ENCODE peak calls at places on chromosomes 2 and 18, in four cellular contexts. One of them, this sample, is unnamed.
A peak's percentile ranks its signal among the peaks of the same experiment; 100 is the strongest.

GRCh38 chr18:52813637-52814416 is 473.8 kb downstream of the DCC start:
- DNase-seq in Peyer's patch: no peak
- DNase-seq in adrenal gland: no peak
- DNase-seq in HepG2: no peak
- DNase-seq in this sample: no peak

GRCh38 chr2:54239427-54239826 is 16.6 kb downstream of the TSPYL6 start:
- DNase-seq in Peyer's patch: no peak
- DNase-seq in HepG2: no peak
- DNase-seq in adrenal gland: no peak
- DNase-seq in this sample: no peak

GRCh38 chr18:51647942-51648341 is 450.5 kb upstream of the MEX3C start:
- DNase-seq in HepG2: no peak
- DNase-seq in adrenal gland: no peak
- DNase-seq in Peyer's patch: no peak
- DNase-seq in this sample: no peak

GRCh38 chr18:58723810-58724602 is 52.7 kb downstream of the MALT1 start:
- DNase-seq in Peyer's patch: no peak
- DNase-seq in HepG2: no peak
- DNase-seq in adrenal gland: no peak
- DNase-seq in this sample: no peak

GRCh38 chr2:230737791-230738226 is 25.2 kb downstream of the CAB39 start:
- DNase-seq in adrenal gland: no peak
- DNase-seq in HepG2: no peak
- DNase-seq in Peyer's patch: no peak
- DNase-seq in this sample: no peak

GRCh38 chr2:95278051-95278471 is 3.8 kb downstream of the PROM2 start:
- DNase-seq in adrenal gland: no peak
- DNase-seq in Peyer's patch: no peak
- DNase-seq in HepG2: no peak
- DNase-seq in this sample: peak; percentile 92

GRCh38 chr2:31327505-31327904 is 87.0 kb downstream of the XDH start:
- DNase-seq in HepG2: no peak
- DNase-seq in adrenal gland: no peak
- DNase-seq in Peyer's patch: no peak
- DNase-seq in this sample: no peak

GRCh38 chr18:45320724-45321123 is 294.6 kb upstream of the SLC14A2 start:
- DNase-seq in Peyer's patch: no peak
- DNase-seq in adrenal gland: no peak
- DNase-seq in HepG2: no peak
- DNase-seq in this sample: no peak

GRCh38 chr2:88398122-88398655 is 54.3 kb downstream of the FOXI3 start:
- DNase-seq in adrenal gland: no peak
- DNase-seq in HepG2: no peak
- DNase-seq in Peyer's patch: no peak
- DNase-seq in this sample: no peak

GRCh38 chr2:168090366-168091019 is 156.9 kb downstream of the STK39 start:
- DNase-seq in adrenal gland: no peak
- DNase-seq in Peyer's patch: no peak
- DNase-seq in HepG2: no peak
- DNase-seq in this sample: no peak

GRCh38 chr2:72942881-72943418 is 25.6 kb downstream of the EMX1 start:
- DNase-seq in HepG2: no peak
- DNase-seq in adrenal gland: no peak
- DNase-seq in Peyer's patch: no peak
- DNase-seq in this sample: no peak

GRCh38 chr2:6148887-6149286 is 456.7 kb downstream of the SOX11 start:
- DNase-seq in HepG2: no peak
- DNase-seq in adrenal gland: no peak
- DNase-seq in Peyer's patch: no peak
- DNase-seq in this sample: no peak

GRCh38 chr2:228767196-228767595 is 503.9 kb downstream of the PID1 start:
- DNase-seq in HepG2: no peak
- DNase-seq in Peyer's patch: no peak
- DNase-seq in adrenal gland: no peak
- DNase-seq in this sample: no peak

GRCh38 chr2:134411279-134411827 is 157.5 kb downstream of the MGAT5 start:
- DNase-seq in Peyer's patch: no peak
- DNase-seq in adrenal gland: no peak
- DNase-seq in HepG2: no peak
- DNase-seq in this sample: no peak

GRCh38 chr18:28193177-28193778 is 16.3 kb upstream of the CDH2 start:
- DNase-seq in HepG2: peak; percentile 18
- DNase-seq in Peyer's patch: no peak
- DNase-seq in adrenal gland: no peak
- DNase-seq in this sample: no peak

GRCh38 chr18:56869189-56869777 is 218.1 kb downstream of the WDR7 start:
- DNase-seq in Peyer's patch: no peak
- DNase-seq in adrenal gland: no peak
- DNase-seq in HepG2: peak; percentile 32
- DNase-seq in this sample: no peak

GRCh38 chr18:68494802-68495560 is 219.9 kb downstream of the TMX3 start:
- DNase-seq in Peyer's patch: no peak
- DNase-seq in adrenal gland: peak; percentile 13
- DNase-seq in HepG2: no peak
- DNase-seq in this sample: no peak

GRCh38 chr2:221203846-221204245 is 368.3 kb downstream of the EPHA4 start:
- DNase-seq in HepG2: no peak
- DNase-seq in adrenal gland: no peak
- DNase-seq in Peyer's patch: no peak
- DNase-seq in this sample: no peak

GRCh38 chr2:12397861-12398260 is 318.9 kb upstream of the TRIB2 start:
- DNase-seq in Peyer's patch: no peak
- DNase-seq in HepG2: no peak
- DNase-seq in adrenal gland: no peak
- DNase-seq in this sample: no peak

GRCh38 chr2:58131191-58132011 is 84.8 kb downstream of the VRK2 start:
- DNase-seq in Peyer's patch: no peak
- DNase-seq in adrenal gland: peak; percentile 44
- DNase-seq in HepG2: peak; percentile 15
- DNase-seq in this sample: no peak

GRCh38 chr2:150060341-150060740 is 427.1 kb downstream of the RND3 start:
- DNase-seq in HepG2: no peak
- DNase-seq in Peyer's patch: no peak
- DNase-seq in adrenal gland: no peak
- DNase-seq in this sample: no peak

GRCh38 chr2:188940171-188940570 is 34.0 kb upstream of the COL3A1 start:
- DNase-seq in adrenal gland: no peak
- DNase-seq in Peyer's patch: no peak
- DNase-seq in HepG2: no peak
- DNase-seq in this sample: no peak

GRCh38 chr2:188937228-188938220 is 36.6 kb upstream of the COL3A1 start:
- DNase-seq in adrenal gland: no peak
- DNase-seq in HepG2: no peak
- DNase-seq in Peyer's patch: no peak
- DNase-seq in this sample: no peak
- H3K4me1 ChIP-seq in adrenal gland: no peaks in the 10 kb centered on the region
- H3K4me1 ChIP-seq in HepG2: no peaks in the 10 kb centered on the region
- H3K4me1 ChIP-seq in Peyer's patch: no peaks in the 10 kb centered on the region
- H3K4me1 ChIP-seq in this sample: no peaks in the 10 kb centered on the region

GRCh38 chr2:20169796-20170467 is 55.0 kb downstream of the SDC1 start:
- DNase-seq in adrenal gland: no peak
- DNase-seq in Peyer's patch: peak; percentile 37
- DNase-seq in HepG2: no peak
- DNase-seq in this sample: no peak

GRCh38 chr2:20171445-20171977 is 53.4 kb downstream of the SDC1 start:
- DNase-seq in HepG2: peak; percentile 64
- DNase-seq in Peyer's patch: peak; percentile 13
- DNase-seq in adrenal gland: peak; percentile 5
- DNase-seq in this sample: no peak

GRCh38 chr2:20172273-20173052 is 52.5 kb downstream of the SDC1 start:
- DNase-seq in adrenal gland: no peak
- DNase-seq in HepG2: peak; percentile 80
- DNase-seq in Peyer's patch: peak; percentile 25
- DNase-seq in this sample: no peak

GRCh38 chr2:20168727-20169696 is 55.9 kb downstream of the SDC1 start:
- DNase-seq in adrenal gland: no peak
- DNase-seq in Peyer's patch: peak; percentile 18
- DNase-seq in HepG2: no peak
- DNase-seq in this sample: no peak

GRCh38 chr2:20170646-20171250 is 54.2 kb downstream of the SDC1 start:
- DNase-seq in adrenal gland: no peak
- DNase-seq in HepG2: no peak
- DNase-seq in Peyer's patch: peak; percentile 37
- DNase-seq in this sample: no peak
- TF ChIP-seq CTCF in adrenal gland: no peak
- TF ChIP-seq CTCF in HepG2: no peak
- TF ChIP-seq CTCF in Peyer's patch: no peak
- TF ChIP-seq CTCF in this sample: no peak

DNA sequence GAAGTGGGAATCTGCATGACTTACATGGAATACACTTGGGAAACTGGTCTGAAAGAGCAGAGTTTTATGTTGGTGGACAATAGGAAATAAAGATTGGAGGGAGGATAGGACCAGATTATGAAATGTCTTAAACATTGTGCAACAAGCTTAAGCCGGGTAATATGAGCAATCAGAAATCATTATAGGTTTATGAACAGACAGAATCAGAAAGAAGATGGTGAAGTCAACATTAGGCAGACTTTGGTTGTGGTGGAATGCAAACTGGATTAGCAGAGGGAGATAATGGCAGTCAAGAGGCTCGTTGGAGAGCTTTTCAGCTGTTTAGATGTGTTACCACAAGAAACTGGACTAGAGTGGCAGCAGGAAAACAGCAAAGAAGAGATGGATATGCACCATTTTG is 43.5 kb downstream of the CRIM1 start:
- DNase-seq in adrenal gland: no peak
- DNase-seq in HepG2: no peak
- DNase-seq in Peyer's patch: no peak
- DNase-seq in this sample: no peak
- H3K4me1 ChIP-seq in adrenal gland: no peaks in the 10 kb centered on the region
- H3K4me1 ChIP-seq in HepG2: peaks cover 32% of the 10 kb centered on the region
- H3K4me1 ChIP-seq in Peyer's patch: no peaks in the 10 kb centered on the region
- H3K4me1 ChIP-seq in this sample: peaks cover 58% of the 10 kb centered on the region

GRCh38 chr2:191499050-191499449 is 178.9 kb upstream of the NABP1 start:
- DNase-seq in HepG2: no peak
- DNase-seq in adrenal gland: no peak
- DNase-seq in Peyer's patch: no peak
- DNase-seq in this sample: no peak

GRCh38 chr2:191497822-191498221 is 180.1 kb upstream of the NABP1 start:
- DNase-seq in Peyer's patch: no peak
- DNase-seq in HepG2: no peak
- DNase-seq in adrenal gland: no peak
- DNase-seq in this sample: no peak

GRCh38 chr2:191499874-191500565 is 177.9 kb upstream of the NABP1 start:
- DNase-seq in adrenal gland: no peak
- DNase-seq in HepG2: no peak
- DNase-seq in Peyer's patch: no peak
- DNase-seq in this sample: no peak

GRCh38 chr2:191500566-191501389 is 177.2 kb upstream of the NABP1 start:
- DNase-seq in adrenal gland: no peak
- DNase-seq in HepG2: no peak
- DNase-seq in Peyer's patch: no peak
- DNase-seq in this sample: no peak

DNA sequence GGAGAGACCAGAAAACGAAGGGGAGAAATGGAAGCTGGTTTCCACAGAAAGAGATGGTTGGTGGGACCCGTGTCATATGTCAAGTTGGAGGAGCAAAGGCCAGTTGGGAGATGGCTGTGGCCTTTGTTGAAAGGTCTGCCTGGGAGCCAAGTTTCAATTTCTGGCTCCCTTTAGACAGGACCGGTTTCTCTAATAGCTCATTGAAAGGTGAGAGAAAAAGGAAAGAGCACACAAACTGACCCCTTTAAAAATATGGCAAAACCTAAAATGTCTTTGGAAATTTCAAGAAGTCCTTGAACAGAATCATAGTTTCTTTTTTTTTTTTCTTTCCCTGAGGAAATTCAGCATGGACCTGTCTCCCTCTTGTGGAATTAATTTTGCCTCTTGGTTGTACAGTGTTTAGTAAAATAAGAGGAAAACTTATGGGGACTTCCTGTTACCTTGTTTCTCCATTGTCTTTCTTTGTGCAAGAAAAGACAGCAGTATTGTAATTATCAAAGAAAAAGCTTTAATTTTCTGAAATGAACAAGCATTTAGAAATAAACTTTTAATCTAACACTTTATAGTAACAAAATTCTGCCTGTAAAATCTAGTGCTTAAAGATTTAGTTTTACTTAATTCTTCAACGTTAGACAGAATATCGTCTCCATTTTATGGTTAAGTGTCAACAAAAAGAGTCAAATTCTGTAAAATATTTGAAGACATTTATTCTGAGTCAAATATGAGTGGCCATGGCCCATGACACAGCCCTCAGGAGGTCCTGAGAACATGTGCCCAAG is 176.4 kb upstream of the NABP1 start:
- DNase-seq in HepG2: peak; percentile 35
- DNase-seq in adrenal gland: no peak
- DNase-seq in Peyer's patch: no peak
- DNase-seq in this sample: no peak
- TF ChIP-seq CTCF in HepG2: peak; percentile 70
- TF ChIP-seq CTCF in adrenal gland: peak; percentile 75
- TF ChIP-seq CTCF in Peyer's patch: peak; percentile 75
- TF ChIP-seq CTCF in this sample: peak; percentile 74

This sample was measured in RWPE2.